ENCODE peak calls at places on chromosomes 13 and 19, in eight cellular contexts. One of them, this sample, is unnamed.

GRCh38 chr19:48419158-48419920 is 25.9 kb downstream of the GRIN2D start:
- DNase-seq in adrenal gland: peak
- DNase-seq in fibroblast of pulmonary artery: peak
- DNase-seq in ovary: peak
- DNase-seq in right atrium auricular region: no peak
- DNase-seq in K562: peak
- DNase-seq in lower lobe of right lung: no peak
- DNase-seq in DND-41: peak
- DNase-seq in this sample: no peak

GRCh38 chr19:42095814-42096230 is 19.9 kb downstream of the ZNF574 start:
- DNase-seq in adrenal gland: no peak
- DNase-seq in fibroblast of pulmonary artery: no peak
- DNase-seq in ovary: no peak
- DNase-seq in right atrium auricular region: no peak
- DNase-seq in K562: peak
- DNase-seq in lower lobe of right lung: peak
- DNase-seq in DND-41: no peak
- DNase-seq in this sample: no peak

GRCh38 chr19:3606690-3607289 is at the start of gene TBXA2R:
- DNase-seq in adrenal gland: peak
- DNase-seq in fibroblast of pulmonary artery: peak
- DNase-seq in ovary: peak
- DNase-seq in right atrium auricular region: peak
- DNase-seq in K562: peak
- DNase-seq in lower lobe of right lung: peak
- DNase-seq in DND-41: no peak
- DNase-seq in this sample: no peak

GRCh38 chr13:113125506-113126264 is 3.1 kb downstream of the F10 start:
- DNase-seq in adrenal gland: no peak
- DNase-seq in fibroblast of pulmonary artery: no peak
- DNase-seq in ovary: peak
- DNase-seq in right atrium auricular region: no peak
- DNase-seq in K562: no peak
- DNase-seq in lower lobe of right lung: peak
- DNase-seq in DND-41: no peak
- DNase-seq in this sample: peak

GRCh38 chr19:19371056-19371455 is 34.4 kb upstream of the GATAD2A start:
- DNase-seq in adrenal gland: no peak
- DNase-seq in fibroblast of pulmonary artery: no peak
- DNase-seq in ovary: no peak
- DNase-seq in right atrium auricular region: no peak
- DNase-seq in K562: no peak
- DNase-seq in lower lobe of right lung: no peak
- DNase-seq in DND-41: no peak
- DNase-seq in this sample: no peak

GRCh38 chr19:9883231-9883758 is 48.2 kb downstream of the PIN1 start:
- DNase-seq in adrenal gland: no peak
- DNase-seq in fibroblast of pulmonary artery: no peak
- DNase-seq in ovary: no peak
- DNase-seq in right atrium auricular region: no peak
- DNase-seq in K562: no peak
- DNase-seq in lower lobe of right lung: no peak
- DNase-seq in DND-41: no peak
- DNase-seq in this sample: no peak

GRCh38 chr13:65926750-65927171 is 1303.4 kb downstream of the PCDH9 start:
- DNase-seq in adrenal gland: no peak
- DNase-seq in fibroblast of pulmonary artery: no peak
- DNase-seq in ovary: no peak
- DNase-seq in right atrium auricular region: no peak
- DNase-seq in K562: peak
- DNase-seq in lower lobe of right lung: no peak
- DNase-seq in DND-41: peak
- DNase-seq in this sample: no peak

GRCh38 chr13:51501592-51502205 is 48.9 kb upstream of the INTS6 start:
- DNase-seq in adrenal gland: no peak
- DNase-seq in fibroblast of pulmonary artery: peak
- DNase-seq in ovary: no peak
- DNase-seq in right atrium auricular region: no peak
- DNase-seq in K562: no peak
- DNase-seq in lower lobe of right lung: no peak
- DNase-seq in DND-41: no peak
- DNase-seq in this sample: no peak

GRCh38 chr19:679418-680286 is 3.5 kb downstream of the FSTL3 start:
- DNase-seq in adrenal gland: peak
- DNase-seq in fibroblast of pulmonary artery: peak
- DNase-seq in ovary: peak
- DNase-seq in right atrium auricular region: peak
- DNase-seq in K562: peak
- DNase-seq in lower lobe of right lung: peak
- DNase-seq in DND-41: peak
- DNase-seq in this sample: peak

GRCh38 chr19:678791-679388 is 2.7 kb downstream of the FSTL3 start:
- DNase-seq in adrenal gland: peak
- DNase-seq in fibroblast of pulmonary artery: no peak
- DNase-seq in ovary: no peak
- DNase-seq in right atrium auricular region: no peak
- DNase-seq in K562: no peak
- DNase-seq in lower lobe of right lung: no peak
- DNase-seq in DND-41: no peak
- DNase-seq in this sample: no peak

GRCh38 chr19:681029-681626 is 4.9 kb downstream of the FSTL3 start:
- DNase-seq in adrenal gland: no peak
- DNase-seq in fibroblast of pulmonary artery: no peak
- DNase-seq in ovary: no peak
- DNase-seq in right atrium auricular region: no peak
- DNase-seq in K562: no peak
- DNase-seq in lower lobe of right lung: peak
- DNase-seq in DND-41: no peak
- DNase-seq in this sample: peak

GRCh38 chr19:681638-682037 is 5.4 kb downstream of the FSTL3 start:
- DNase-seq in adrenal gland: no peak
- DNase-seq in fibroblast of pulmonary artery: no peak
- DNase-seq in ovary: no peak
- DNase-seq in right atrium auricular region: no peak
- DNase-seq in K562: no peak
- DNase-seq in lower lobe of right lung: no peak
- DNase-seq in DND-41: no peak
- DNase-seq in this sample: peak

DNA sequence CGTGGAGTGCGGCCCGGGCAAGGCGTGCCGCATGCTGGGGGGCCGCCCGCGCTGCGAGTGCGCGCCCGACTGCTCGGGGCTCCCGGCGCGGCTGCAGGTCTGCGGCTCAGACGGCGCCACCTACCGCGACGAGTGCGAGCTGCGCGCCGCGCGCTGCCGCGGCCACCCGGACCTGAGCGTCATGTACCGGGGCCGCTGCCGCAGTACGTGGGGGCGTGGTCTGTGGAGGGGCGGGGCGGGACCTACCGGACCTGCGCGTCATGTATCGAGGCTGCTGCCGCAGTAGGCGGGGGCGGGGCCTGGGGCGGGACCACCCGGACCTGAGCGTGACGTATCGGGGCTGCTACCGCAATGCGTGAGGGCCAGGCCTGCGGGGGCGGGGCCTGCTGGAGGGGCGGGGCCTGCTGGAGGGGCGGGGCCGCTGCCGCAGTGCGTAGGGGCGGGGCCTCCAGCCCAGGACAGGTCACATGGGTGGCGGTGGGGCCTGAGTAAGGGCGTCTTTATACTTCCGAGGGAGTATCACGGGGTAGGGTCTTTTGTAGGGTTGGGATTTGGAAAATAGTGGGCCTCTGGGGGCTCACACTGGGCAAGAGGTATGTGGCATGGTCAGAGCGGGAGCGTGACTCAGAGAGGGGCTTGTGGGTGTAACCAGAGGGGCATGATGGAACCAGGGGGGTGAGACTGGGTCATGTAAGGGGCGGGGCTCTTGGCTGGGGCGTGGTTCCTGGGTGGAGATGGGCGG is 4.3 kb downstream of the FSTL3 start:
- DNase-seq in adrenal gland: peak
- DNase-seq in fibroblast of pulmonary artery: peak
- DNase-seq in ovary: peak
- DNase-seq in right atrium auricular region: peak
- DNase-seq in K562: peak
- DNase-seq in lower lobe of right lung: peak
- DNase-seq in DND-41: peak
- DNase-seq in this sample: peak
- TF ChIP-seq CTCF in adrenal gland: no peak
- TF ChIP-seq CTCF in fibroblast of pulmonary artery: peak
- TF ChIP-seq CTCF in ovary: peak
- TF ChIP-seq CTCF in right atrium auricular region: peak
- TF ChIP-seq CTCF in K562: no peak
- TF ChIP-seq CTCF in lower lobe of right lung: peak
- TF ChIP-seq CTCF in DND-41: peak
- TF ChIP-seq CTCF in this sample: peak

DNA sequence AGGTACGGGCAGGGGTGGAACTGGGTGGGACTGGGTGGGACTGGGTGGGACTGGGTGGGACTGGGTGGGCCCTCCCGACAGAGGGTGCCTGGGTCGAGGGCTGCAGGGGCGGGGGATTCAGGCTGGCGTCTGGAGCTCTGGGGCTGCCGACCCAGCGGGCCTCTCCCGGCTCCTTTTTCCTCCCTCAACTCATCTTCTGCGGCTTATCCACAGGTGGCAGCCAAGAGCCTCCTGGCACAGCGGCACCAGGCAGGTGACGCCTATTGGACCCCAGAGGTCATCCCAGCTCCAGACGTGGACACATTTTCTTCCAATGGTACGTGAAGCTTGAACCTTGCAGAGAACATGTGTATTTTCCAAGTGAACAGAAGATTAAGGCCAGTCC is 533 bp downstream of the ZNF544 start:
- DNase-seq in adrenal gland: no peak
- DNase-seq in fibroblast of pulmonary artery: peak
- DNase-seq in ovary: no peak
- DNase-seq in right atrium auricular region: no peak
- DNase-seq in K562: peak
- DNase-seq in lower lobe of right lung: no peak
- DNase-seq in DND-41: peak
- DNase-seq in this sample: no peak
- TF ChIP-seq CTCF in adrenal gland: no peak
- TF ChIP-seq CTCF in fibroblast of pulmonary artery: peak
- TF ChIP-seq CTCF in ovary: no peak
- TF ChIP-seq CTCF in right atrium auricular region: no peak
- TF ChIP-seq CTCF in K562: peak
- TF ChIP-seq CTCF in lower lobe of right lung: no peak
- TF ChIP-seq CTCF in DND-41: peak
- TF ChIP-seq CTCF in this sample: peak

GRCh38 chr19:28546148-28546685 is 666.7 kb downstream of the UQCRFS1 start:
- DNase-seq in adrenal gland: no peak
- DNase-seq in fibroblast of pulmonary artery: no peak
- DNase-seq in ovary: no peak
- DNase-seq in right atrium auricular region: no peak
- DNase-seq in K562: peak
- DNase-seq in lower lobe of right lung: no peak
- DNase-seq in DND-41: no peak
- DNase-seq in this sample: no peak

GRCh38 chr19:28542394-28543243 is 670.3 kb downstream of the UQCRFS1 start:
- DNase-seq in adrenal gland: no peak
- DNase-seq in fibroblast of pulmonary artery: no peak
- DNase-seq in ovary: no peak
- DNase-seq in right atrium auricular region: no peak
- DNase-seq in K562: no peak
- DNase-seq in lower lobe of right lung: no peak
- DNase-seq in DND-41: no peak
- DNase-seq in this sample: no peak

GRCh38 chr19:28541602-28542393 is 671.2 kb downstream of the UQCRFS1 start:
- DNase-seq in adrenal gland: no peak
- DNase-seq in fibroblast of pulmonary artery: no peak
- DNase-seq in ovary: no peak
- DNase-seq in right atrium auricular region: no peak
- DNase-seq in K562: no peak
- DNase-seq in lower lobe of right lung: no peak
- DNase-seq in DND-41: no peak
- DNase-seq in this sample: no peak

GRCh38 chr19:28543244-28543776 is 669.6 kb downstream of the UQCRFS1 start:
- DNase-seq in adrenal gland: no peak
- DNase-seq in fibroblast of pulmonary artery: no peak
- DNase-seq in ovary: no peak
- DNase-seq in right atrium auricular region: no peak
- DNase-seq in K562: no peak
- DNase-seq in lower lobe of right lung: no peak
- DNase-seq in DND-41: no peak
- DNase-seq in this sample: no peak

GRCh38 chr19:28544451-28545261 is 668.3 kb downstream of the UQCRFS1 start:
- DNase-seq in adrenal gland: no peak
- DNase-seq in fibroblast of pulmonary artery: no peak
- DNase-seq in ovary: no peak
- DNase-seq in right atrium auricular region: no peak
- DNase-seq in K562: peak
- DNase-seq in lower lobe of right lung: no peak
- DNase-seq in DND-41: no peak
- DNase-seq in this sample: no peak
- TF ChIP-seq CTCF in adrenal gland: no peak
- TF ChIP-seq CTCF in fibroblast of pulmonary artery: no peak
- TF ChIP-seq CTCF in ovary: no peak
- TF ChIP-seq CTCF in right atrium auricular region: no peak
- TF ChIP-seq CTCF in K562: no peak
- TF ChIP-seq CTCF in lower lobe of right lung: no peak
- TF ChIP-seq CTCF in DND-41: no peak
- TF ChIP-seq CTCF in this sample: no peak

GRCh38 chr19:11322269-11323024 is 17.0 kb downstream of the RAB3D start:
- DNase-seq in adrenal gland: no peak
- DNase-seq in fibroblast of pulmonary artery: no peak
- DNase-seq in ovary: no peak
- DNase-seq in right atrium auricular region: no peak
- DNase-seq in K562: no peak
- DNase-seq in lower lobe of right lung: no peak
- DNase-seq in DND-41: peak
- DNase-seq in this sample: no peak

GRCh38 chr19:11323601-11324078 is 15.8 kb downstream of the RAB3D start:
- DNase-seq in adrenal gland: no peak
- DNase-seq in fibroblast of pulmonary artery: no peak
- DNase-seq in ovary: no peak
- DNase-seq in right atrium auricular region: no peak
- DNase-seq in K562: no peak
- DNase-seq in lower lobe of right lung: no peak
- DNase-seq in DND-41: peak
- DNase-seq in this sample: no peak

GRCh38 chr19:11324079-11324661 is 15.3 kb downstream of the RAB3D start:
- DNase-seq in adrenal gland: peak
- DNase-seq in fibroblast of pulmonary artery: peak
- DNase-seq in ovary: peak
- DNase-seq in right atrium auricular region: peak
- DNase-seq in K562: peak
- DNase-seq in lower lobe of right lung: peak
- DNase-seq in DND-41: peak
- DNase-seq in this sample: no peak

GRCh38 chr19:11324748-11325389 is 14.6 kb downstream of the RAB3D start:
- DNase-seq in adrenal gland: no peak
- DNase-seq in fibroblast of pulmonary artery: peak
- DNase-seq in ovary: peak
- DNase-seq in right atrium auricular region: no peak
- DNase-seq in K562: no peak
- DNase-seq in lower lobe of right lung: no peak
- DNase-seq in DND-41: peak
- DNase-seq in this sample: no peak

DNA sequence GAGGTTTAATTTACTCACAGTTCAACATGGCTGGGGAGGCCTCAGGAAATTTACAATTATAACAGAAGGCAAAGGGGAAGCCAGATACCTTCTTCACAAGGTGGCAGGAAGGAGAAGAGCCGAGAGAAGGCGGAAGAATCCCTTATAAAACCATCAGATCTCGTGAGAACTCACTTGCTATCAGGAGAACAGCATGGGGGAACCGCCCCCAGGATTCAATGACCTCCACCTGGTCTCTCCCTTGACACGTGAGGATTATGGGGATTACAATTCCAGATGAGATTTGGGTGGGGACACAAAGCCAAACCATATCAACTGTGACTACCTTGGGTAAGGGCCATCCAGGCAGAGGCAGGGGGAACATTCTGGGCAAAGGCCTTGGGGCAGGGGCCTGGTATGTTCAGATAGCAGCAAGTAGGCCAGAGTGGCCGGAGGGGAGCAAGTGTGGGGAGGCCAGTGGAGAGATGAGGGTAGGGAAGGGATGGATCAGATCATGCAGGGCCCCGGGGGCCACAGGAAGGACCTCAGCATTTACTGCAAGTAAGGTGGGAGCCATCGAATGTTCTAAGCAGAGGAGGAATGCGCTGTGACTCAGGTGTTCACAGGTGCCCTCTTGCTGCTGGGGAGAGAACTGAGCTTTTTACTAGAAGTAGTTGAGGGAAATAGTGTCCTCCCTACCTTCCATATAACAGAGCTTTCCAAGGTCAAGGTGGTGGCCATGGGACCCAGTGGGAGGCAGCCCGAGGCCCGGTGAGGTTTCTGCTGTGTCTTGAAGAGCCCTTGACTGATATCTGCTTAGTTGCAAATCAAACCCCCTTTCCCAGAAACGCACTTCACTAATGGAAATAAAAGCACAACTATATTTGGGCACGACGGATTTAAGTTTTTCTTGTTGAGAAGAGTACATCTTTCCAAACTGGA is 18.0 kb downstream of the RAB3D start:
- DNase-seq in adrenal gland: no peak
- DNase-seq in fibroblast of pulmonary artery: no peak
- DNase-seq in ovary: no peak
- DNase-seq in right atrium auricular region: no peak
- DNase-seq in K562: no peak
- DNase-seq in lower lobe of right lung: no peak
- DNase-seq in DND-41: peak
- DNase-seq in this sample: no peak
- TF ChIP-seq CTCF in adrenal gland: no peak
- TF ChIP-seq CTCF in fibroblast of pulmonary artery: no peak
- TF ChIP-seq CTCF in ovary: no peak
- TF ChIP-seq CTCF in right atrium auricular region: no peak
- TF ChIP-seq CTCF in K562: no peak
- TF ChIP-seq CTCF in lower lobe of right lung: no peak
- TF ChIP-seq CTCF in DND-41: peak
- TF ChIP-seq CTCF in this sample: no peak

This sample was measured in chondrocyte.